ENCODE peak calls at places on chromosomes 5 and 9, in eight cellular contexts. O is glutamatergic neuron, W is amniotic stem cell, Z is iPS-NIHi11, T is stromal cell of bone marrow, D is iris pigment epithelial cell, M is AG08396, P is HuH-7.5. B is an unnamed sample.

GRCh38 chr9:119765632-119766031 is 396.4 kb upstream of the BRINP1 start:
- DNase-seq in D (no peak), O (no peak), W (no peak), P (no peak), M (no peak), Z (no peak), T (no peak), B (no peak)

GRCh38 chr5:56729488-56729887 is 85.9 kb upstream of the MAP3K1 start:
- DNase-seq in O (no peak), P (no peak), Z (no peak), W (no peak), D (no peak), M (no peak), T (no peak), B (peak)

GRCh38 chr5:6570530-6570929 is 62.3 kb downstream of the NSUN2 start:
- DNase-seq in O (no peak), Z (no peak), W (no peak), M (no peak), D (no peak), P (no peak), T (no peak), B (no peak)

GRCh38 chr9:8649157-8649556 is 849.6 kb upstream of the DMAC1 start:
- DNase-seq in Z (no peak), O (no peak), D (no peak), P (no peak), T (no peak), M (no peak), W (no peak), B (no peak)

GRCh38 chr5:139795074-139796001 is at the start of gene PSD2:
- DNase-seq in D (no peak), T (no peak), M (peak), W (no peak), O (peak), P (peak), Z (peak), B (no peak)

GRCh38 chr5:124996764-124997077 is 250.3 kb upstream of the ZNF608 start:
- DNase-seq in Z (no peak), O (no peak), M (peak), T (no peak), D (peak), P (no peak), W (no peak), B (no peak)

GRCh38 chr5:27797220-27797619 is 758.8 kb upstream of the CDH9 start:
- DNase-seq in D (no peak), O (no peak), T (no peak), W (no peak), Z (no peak), M (no peak), P (no peak), B (no peak)

GRCh38 chr5:88734983-88735382 is 148.0 kb downstream of the MEF2C start:
- DNase-seq in T (no peak), Z (no peak), D (no peak), O (no peak), P (no peak), W (no peak), M (no peak), B (no peak)

GRCh38 chr5:34411470-34412346 is 244.4 kb upstream of the RAI14 start:
- DNase-seq in P (no peak), W (no peak), T (no peak), D (peak), O (peak), M (no peak), Z (peak), B (no peak)

GRCh38 chr9:137406876-137407589 is 15.9 kb downstream of the EXD3 start:
- DNase-seq in Z (peak), D (peak), W (no peak), P (peak), T (no peak), M (peak), O (peak), B (no peak)